ENCODE peak calls at places on chromosomes 4 and X, in four cellular contexts. P, V, U and L are unnamed samples.

GRCh38 chr4:7823416-7823824 is 116.2 kb downstream of the AFAP1 start:
- DNase-seq in V (no peak), P (no peak), U (no peak), L (no peak)

GRCh38 chr4:111136438-111136837 is 513.6 kb upstream of the PITX2 start:
- DNase-seq in V (no peak), U (no peak), P (no peak), L (peak)

GRCh38 chrX:31500920-31501319 is 429.1 kb upstream of the FTHL17 start:
- DNase-seq in V (no peak), P (no peak), U (no peak), L (peak)

GRCh38 chrX:140298946-140299345 is 205.9 kb downstream of the SOX3 start:
- DNase-seq in V (no peak), U (no peak), P (no peak), L (no peak)

GRCh38 chr4:118047043-118047442 is 12.8 kb downstream of the NDST3 start:
- DNase-seq in V (no peak), U (no peak), P (no peak), L (no peak)

GRCh38 chrX:17990542-17990941 is 129.4 kb upstream of the RAI2 start:
- DNase-seq in P (no peak), V (no peak), U (no peak), L (no peak)

GRCh38 chr4:40448875-40449274 is 113.7 kb downstream of the CHRNA9 start:
- DNase-seq in P (no peak), U (no peak), V (no peak), L (no peak)

GRCh38 chrX:153934473-153935325 is at the start of gene NAA10:
- DNase-seq in U (no peak), V (peak), P (peak), L (peak)

GRCh38 chr4:110614173-110614948 is 8.5 kb downstream of the PITX2 start:
- DNase-seq in P (no peak), U (no peak), V (no peak), L (no peak)

GRCh38 chr4:181874582-181874981 is 368.6 kb upstream of the TENM3 start:
- DNase-seq in V (no peak), P (no peak), U (no peak), L (no peak)

GRCh38 chr4:84379881-84380618 is 119.0 kb downstream of the NKX6-1 start:
- DNase-seq in U (no peak), V (no peak), P (peak), L (no peak)

GRCh38 chr4:83454626-83455025 is 997 bp downstream of the HELQ start:
- DNase-seq in V (peak), P (no peak), U (no peak), L (peak)

GRCh38 chr4:40196724-40197281 is at the start of gene RHOH:
- DNase-seq in U (no peak), P (no peak), V (peak), L (no peak)

GRCh38 chr4:102326951-102327350 is 18.3 kb downstream of the SLC39A8 start:
- DNase-seq in U (no peak), V (no peak), P (no peak), L (no peak)

GRCh38 chrX:148372925-148373324 is 127.5 kb upstream of the AFF2 start:
- DNase-seq in U (no peak), P (no peak), V (no peak), L (no peak)
- TF ChIP-seq ELK1 in U (no peak), P (no peak), V (no peak), L (no peak)

DNA sequence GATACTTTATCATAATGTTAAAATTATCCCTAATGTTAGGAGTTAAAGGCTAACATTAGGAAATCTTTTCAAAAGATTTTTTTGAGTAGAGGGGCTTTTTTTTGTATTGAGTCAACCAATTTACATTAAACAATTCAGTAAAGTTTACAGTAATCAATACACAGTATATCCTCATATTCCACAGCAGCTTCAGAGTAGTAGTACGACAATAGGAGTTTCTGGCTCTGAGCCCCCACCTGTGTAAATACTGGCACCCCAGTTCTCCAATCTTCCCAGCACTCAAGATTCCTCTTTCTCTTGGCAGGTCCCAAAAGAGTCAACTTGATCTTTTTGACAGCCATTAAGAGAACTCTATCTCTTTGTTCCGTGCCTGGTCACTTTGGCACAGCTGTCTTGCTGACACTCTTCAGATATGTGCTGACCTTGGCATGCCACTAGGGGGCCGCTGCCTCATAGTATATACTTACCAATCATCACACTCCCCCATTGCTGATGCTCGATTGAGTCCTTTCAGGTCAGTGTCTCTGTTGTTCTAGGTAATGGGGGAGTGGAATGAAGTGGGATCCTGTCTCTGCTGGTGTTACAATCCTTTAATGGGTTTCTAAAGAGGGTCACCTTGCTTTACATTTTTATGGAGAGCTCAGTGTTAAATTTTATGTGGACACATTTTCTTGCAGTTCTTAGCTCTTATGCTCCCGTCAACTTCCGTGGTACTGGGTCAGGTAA is 19.5 kb upstream of the CCNI start:
- DNase-seq in V (peak), P (peak), U (no peak), L (peak)
- TF ChIP-seq ELK1 in V (no peak), P (no peak), U (no peak), L (no peak)

DNA sequence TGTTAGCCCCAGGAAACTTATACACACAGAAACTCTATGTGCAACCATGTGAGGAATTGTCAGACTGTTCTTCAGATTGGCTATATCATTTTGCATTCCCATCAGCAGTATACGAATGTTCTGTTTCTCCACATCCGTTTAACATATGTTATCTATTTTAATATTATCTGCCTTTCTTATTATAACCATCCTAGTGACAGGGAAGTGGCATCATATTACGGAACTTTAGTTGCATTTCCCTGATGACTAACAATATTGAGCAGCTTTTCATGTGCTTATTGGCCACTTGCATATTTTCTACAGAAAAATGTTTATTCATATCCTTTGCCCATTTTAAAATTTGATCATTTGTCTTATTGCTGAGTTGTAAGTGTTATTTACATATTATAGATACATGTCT is 36.5 kb upstream of the IL15 start:
- DNase-seq in U (no peak), P (no peak), V (no peak), L (peak)
- TF ChIP-seq ELK1 in U (no peak), P (no peak), V (no peak), L (no peak)

DNA sequence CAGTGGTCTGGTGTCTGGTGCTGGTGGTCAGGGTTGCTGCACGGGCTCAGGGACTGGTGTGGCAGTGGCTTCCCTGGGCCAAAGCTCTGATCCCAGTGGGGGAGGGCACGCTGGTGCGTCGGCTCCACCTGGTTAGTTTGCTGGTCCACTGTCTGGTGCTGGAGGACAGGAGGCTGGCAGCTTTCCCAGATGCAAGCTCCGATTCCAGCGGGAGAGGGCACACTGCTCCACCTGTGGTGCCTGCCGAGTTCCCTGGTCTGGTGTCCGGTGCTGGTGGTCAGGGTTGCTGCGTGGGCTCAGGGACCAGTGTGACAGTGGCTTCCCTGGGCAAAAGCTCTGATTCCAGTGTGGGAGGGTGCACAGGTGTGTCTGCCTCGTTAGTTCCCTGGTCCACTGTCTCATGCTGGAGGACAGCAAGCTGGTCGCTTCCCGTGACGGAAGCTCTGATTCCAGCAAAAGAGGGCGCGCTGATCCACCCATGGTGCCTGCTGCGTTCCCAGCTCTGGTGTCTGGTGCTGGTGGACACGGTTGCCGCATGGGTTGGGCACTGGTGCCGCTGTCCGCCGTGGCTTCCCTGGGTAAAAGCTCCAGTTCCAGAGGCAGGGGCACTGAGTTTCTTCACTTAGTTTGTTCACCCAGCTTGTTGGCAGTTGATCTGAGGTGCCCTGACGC is 5.8 kb downstream of the VMA21 start:
- DNase-seq in P (no peak), U (no peak), V (no peak), L (no peak)
- TF ChIP-seq ELK1 in P (no peak), U (no peak), V (no peak), L (no peak)